ENCODE peak calls at places on chromosomes 13 and 19, in six cellular contexts. E, F, D, B, G and M are unnamed samples.

GRCh38 chr13:25990801-25991200 is 61.0 kb downstream of the SHISA2 start:
- DNase-seq in E (no peak), D (no peak), F (no peak), G (no peak), B (no peak), M (no peak)

GRCh38 chr19:2478324-2478755 is 2.4 kb downstream of the GADD45B start:
- DNase-seq in E (peak), F (peak), D (no peak), G (peak), B (peak), M (peak)

GRCh38 chr13:46675016-46675415 is 121.9 kb downstream of the ESD start:
- DNase-seq in E (no peak), G (no peak), B (no peak), D (peak), F (no peak), M (no peak)

GRCh38 chr19:11092181-11092538 is 2.9 kb downstream of the LDLR start:
- DNase-seq in G (no peak), E (no peak), F (peak), D (no peak), B (no peak), M (no peak)

GRCh38 chr19:45515081-45515624 is 7.9 kb downstream of the VASP start:
- DNase-seq in D (no peak), F (no peak), B (no peak), G (peak), E (no peak), M (no peak)

GRCh38 chr13:102020611-102021216 is 381.1 kb downstream of the FGF14 start:
- DNase-seq in E (no peak), B (no peak), F (peak), D (no peak), G (no peak), M (no peak)

GRCh38 chr13:113880651-113881611 is 17.1 kb upstream of the GAS6 start:
- DNase-seq in E (no peak), B (peak), D (no peak), F (no peak), G (peak), M (no peak)

GRCh38 chr13:94972262-94972661 is 259.9 kb upstream of the SOX21 start:
- DNase-seq in B (no peak), G (no peak), D (no peak), E (no peak), F (no peak), M (no peak)

GRCh38 chr13:98133949-98134348 is 8.9 kb upstream of the FARP1 start:
- DNase-seq in B (no peak), G (no peak), F (no peak), E (no peak), D (no peak), M (no peak)

GRCh38 chr19:46089432-46089831 is 35.1 kb downstream of the IGFL3 start:
- DNase-seq in E (no peak), D (no peak), G (no peak), B (no peak), F (no peak), M (no peak)

GRCh38 chr13:109123971-109124370 is 494.6 kb downstream of the MYO16 start:
- DNase-seq in D (no peak), F (no peak), E (no peak), G (no peak), B (no peak), M (no peak)

GRCh38 chr19:58409010-58409790 is 751 bp downstream of the ZNF584 start:
- DNase-seq in E (no peak), D (no peak), F (peak), B (peak), G (peak), M (no peak)

GRCh38 chr19:56360841-56361240 is 32.5 kb downstream of the ZNF582 start:
- DNase-seq in G (no peak), E (no peak), F (no peak), D (no peak), B (no peak), M (no peak)

GRCh38 chr13:92951273-92951820 is 275.3 kb upstream of the GPC6 start:
- DNase-seq in F (no peak), G (no peak), D (no peak), B (no peak), E (no peak), M (no peak)

GRCh38 chr13:98328511-98328910 is 151.4 kb upstream of the RNF113B start:
- DNase-seq in B (no peak), E (no peak), D (no peak), G (no peak), F (no peak), M (no peak)

GRCh38 chr19:14775855-14776254 is 2.5 kb downstream of the ADGRE2 start:
- DNase-seq in B (no peak), D (no peak), E (peak), F (no peak), G (peak), M (peak)

GRCh38 chr19:12703056-12703455 is 6.6 kb upstream of the FBXW9 start:
- DNase-seq in G (peak), B (no peak), D (peak), E (no peak), F (peak), M (no peak)

GRCh38 chr13:102977471-102977870 is 88.7 kb downstream of the SLC10A2 start:
- DNase-seq in B (no peak), E (no peak), G (no peak), F (no peak), D (no peak), M (no peak)

GRCh38 chr13:89554801-89555200 is 1792.7 kb upstream of the MIR17HG start:
- DNase-seq in D (peak), F (no peak), G (no peak), B (no peak), E (no peak), M (no peak)

GRCh38 chr19:48975947-48976847 is 11.1 kb downstream of the FTL start:
- DNase-seq in G (no peak), E (no peak), B (no peak), F (peak), D (no peak), M (no peak)

GRCh38 chr19:54517483-54517882 is 14.9 kb downstream of the LAIR2 start:
- DNase-seq in F (peak), E (peak), D (no peak), B (no peak), G (peak), M (no peak)

GRCh38 chr19:23406716-23407115 is 11.4 kb upstream of the ZNF91 start:
- DNase-seq in G (no peak), B (no peak), D (no peak), E (no peak), F (no peak), M (no peak)

GRCh38 chr13:58999851-59000250 is 1163.9 kb downstream of the DIAPH3 start:
- DNase-seq in E (no peak), D (no peak), F (no peak), G (no peak), B (no peak), M (no peak)

GRCh38 chr13:98487016-98487415 is 89.9 kb downstream of the STK24 start:
- DNase-seq in F (no peak), D (no peak), E (no peak), G (no peak), B (no peak), M (no peak)

GRCh38 chr13:51556740-51557139 is 27.5 kb upstream of the WDFY2 start:
- DNase-seq in G (no peak), E (no peak), B (no peak), F (no peak), D (no peak), M (no peak)

GRCh38 chr19:18513868-18514267 is 8.0 kb downstream of the ELL start:
- DNase-seq in G (no peak), B (no peak), E (no peak), F (no peak), D (no peak), M (no peak)

GRCh38 chr13:52001120-52001731 is 10.0 kb downstream of the ATP7B start:
- DNase-seq in B (no peak), D (no peak), F (peak), G (no peak), E (no peak), M (no peak)

GRCh38 chr13:93224545-93224944 is 2.1 kb upstream of the GPC6 start:
- DNase-seq in B (no peak), F (peak), D (no peak), G (no peak), E (no peak), M (no peak)

GRCh38 chr19:2631213-2631821 is 71.2 kb downstream of the GNG7 start:
- DNase-seq in F (peak), G (no peak), B (no peak), D (no peak), E (no peak), M (no peak)

GRCh38 chr13:40897058-40897457 is 107.6 kb downstream of the SLC25A15 start:
- DNase-seq in F (no peak), D (no peak), E (no peak), B (no peak), G (no peak), M (no peak)